ENCODE peak calls at places on chromosomes 1 and 21, in eight cellular contexts. D is cardiac muscle cell; X is CD8-positive, alpha-beta memory T cell; W is GM23338; O is foreskin keratinocyte; J is endodermal cell; R is colonic mucosa; F is IMR-90. T is an unnamed sample.

GRCh38 chr1:1304331-1305299 is 3.1 kb downstream of the ACAP3 start:
- DNase-seq in D (peak; percentile 66), X (no peak), W (peak; percentile 65), O (peak; percentile 75), J (peak; percentile 91), R (peak; percentile 85), F (peak; percentile 84), T (no peak)

GRCh38 chr1:108643492-108644333 is 17.2 kb downstream of the HENMT1 start:
- DNase-seq in D (peak; percentile 70), X (peak; percentile 21), W (peak; percentile 80), O (no peak), J (peak; percentile 54), R (peak; percentile 65), F (peak; percentile 78), T (peak; percentile 66)

GRCh38 chr1:59055908-59056719 is 240.8 kb upstream of the FGGY start:
- DNase-seq in D (no peak), X (no peak), W (no peak), O (no peak), J (no peak), R (no peak), F (no peak), T (no peak)

GRCh38 chr1:53482441-53483153 is 23.4 kb downstream of the DMRTB1 start:
- DNase-seq in D (no peak), X (no peak), W (no peak), O (peak; percentile 13), J (peak; percentile 38), R (no peak), F (no peak), T (no peak)

GRCh38 chr1:8438449-8438848 is 120.5 kb downstream of the SLC45A1 start:
- DNase-seq in D (no peak), X (no peak), W (no peak), O (no peak), J (no peak), R (no peak), F (no peak), T (no peak)

GRCh38 chr21:32559004-32559610 is 26.2 kb downstream of the TCP10L start:
- DNase-seq in D (no peak), X (no peak), W (no peak), O (no peak), J (peak; percentile 24), R (no peak), F (no peak), T (no peak)

GRCh38 chr1:5286244-5286643 is 631.8 kb downstream of the AJAP1 start:
- DNase-seq in D (no peak), X (peak; percentile 14), W (peak; percentile 1), O (no peak), J (peak; percentile 62), R (no peak), F (no peak), T (peak; percentile 46)

GRCh38 chr1:53585116-53585515 is 125.9 kb downstream of the DMRTB1 start:
- DNase-seq in D (no peak), X (peak; percentile 56), W (no peak), O (no peak), J (no peak), R (no peak), F (peak; percentile 83), T (peak; percentile 24)

GRCh38 chr1:116345011-116345410 is 28.0 kb upstream of the ATP1A1 start:
- DNase-seq in D (no peak), X (no peak), W (no peak), O (no peak), J (no peak), R (no peak), F (no peak), T (no peak)

GRCh38 chr1:238710697-238711096 is 675.7 kb upstream of the CHRM3 start:
- DNase-seq in D (no peak), X (no peak), W (peak; percentile 61), O (no peak), J (peak; percentile 51), R (no peak), F (peak; percentile 8), T (no peak)

GRCh38 chr1:1371354-1371740 is 3.7 kb downstream of the AURKAIP1 start:
- DNase-seq in D (no peak), X (peak; percentile 68), W (no peak), O (no peak), J (no peak), R (no peak), F (no peak), T (peak; percentile 62)

GRCh38 chr1:150619576-150620509 is 9.6 kb downstream of the ENSA start:
- DNase-seq in D (no peak), X (no peak), W (no peak), O (peak; percentile 54), J (no peak), R (no peak), F (peak; percentile 80), T (peak; percentile 41)

GRCh38 chr1:55053265-55053954 is 14.1 kb downstream of the PCSK9 start:
- DNase-seq in D (no peak), X (no peak), W (no peak), O (no peak), J (no peak), R (no peak), F (no peak), T (no peak)
- H3K27ac ChIP-seq in D (no peak overlapping the region), X (no peak overlapping the region), W (peak overlapping the region; percentile 39), O (no peak overlapping the region), J (no peak overlapping the region), R (no peak overlapping the region), F (no peak overlapping the region), T (no peak overlapping the region)

GRCh38 chr1:32626176-32626575 is 24.2 kb downstream of the ZBTB8OS start:
- DNase-seq in D (no peak), X (no peak), W (no peak), O (no peak), J (no peak), R (no peak), F (peak; percentile 7), T (no peak)
- H3K27ac ChIP-seq in D (no peak overlapping the region), X (no peak overlapping the region), W (no peak overlapping the region), O (no peak overlapping the region), J (no peak overlapping the region), R (no peak overlapping the region), F (no peak overlapping the region), T (no peak overlapping the region)

GRCh38 chr1:26832249-26832960 is 5.9 kb downstream of the ZDHHC18 start:
- DNase-seq in D (no peak), X (no peak), W (no peak), O (no peak), J (no peak), R (no peak), F (no peak), T (no peak)
- H3K27ac ChIP-seq in D (no peak overlapping the region), X (peak overlapping the region; percentile 85), W (no peak overlapping the region), O (no peak overlapping the region), J (no peak overlapping the region), R (no peak overlapping the region), F (no peak overlapping the region), T (peak overlapping the region; percentile 99)

GRCh38 chr1:200668514-200669313 is 993 bp downstream of the DDX59 start:
- DNase-seq in D (no peak), X (no peak), W (no peak), O (no peak), J (no peak), R (no peak), F (no peak), T (peak; percentile 11)

GRCh38 chr1:200670215-200671118 is 760 bp upstream of the DDX59 start:
- DNase-seq in D (peak; percentile 52), X (no peak), W (peak; percentile 49), O (no peak), J (no peak), R (peak; percentile 61), F (peak; percentile 65), T (no peak)

GRCh38 chr1:200673952-200674823 is 4.5 kb upstream of the DDX59 start:
- DNase-seq in D (no peak), X (no peak), W (no peak), O (peak; percentile 99), J (no peak), R (no peak), F (peak; percentile 75), T (no peak)

GRCh38 chr1:200669314-200670214 is at the start of gene DDX59:
- DNase-seq in D (peak; percentile 96), X (peak; percentile 85), W (peak; percentile 98), O (peak; percentile 97), J (peak; percentile 99), R (peak; percentile 95), F (peak; percentile 96), T (peak; percentile 87)

GRCh38 chr1:200671235-200671786 is 1.6 kb upstream of the DDX59 start:
- DNase-seq in D (no peak), X (no peak), W (no peak), O (no peak), J (no peak), R (no peak), F (no peak), T (no peak)
- H3K27ac ChIP-seq in D (no peak overlapping the region), X (peak overlapping the region; percentile 93), W (no peak overlapping the region), O (peak overlapping the region; percentile 79), J (no peak overlapping the region), R (peak overlapping the region; percentile 100), F (no peak overlapping the region), T (peak overlapping the region; percentile 33)

DNA sequence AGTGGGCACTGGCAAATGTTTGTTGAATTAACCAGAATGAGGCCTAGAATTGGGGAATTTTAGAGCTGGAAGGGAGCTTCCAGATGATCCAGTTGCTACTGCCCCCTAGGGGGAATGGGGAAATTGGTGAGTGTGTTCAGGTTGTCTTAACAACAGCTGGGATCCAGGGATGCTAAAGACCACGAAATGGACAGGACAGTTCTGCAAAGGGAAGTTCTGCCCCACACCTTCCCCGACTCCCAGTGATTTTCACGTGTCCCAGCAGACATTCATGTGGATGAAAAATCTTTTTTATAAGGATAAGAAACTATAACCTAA is 33.9 kb downstream of the TRIM62 start:
- DNase-seq in D (no peak), X (no peak), W (peak; percentile 79), O (no peak), J (peak; percentile 78), R (no peak), F (peak; percentile 59), T (no peak)
- H3K27ac ChIP-seq in D (no peak overlapping the region), X (no peak overlapping the region), W (no peak overlapping the region), O (no peak overlapping the region), J (no peak overlapping the region), R (no peak overlapping the region), F (no peak overlapping the region), T (no peak overlapping the region)

GRCh38 chr1:181159451-181160151 is 71.1 kb downstream of the IER5 start:
- DNase-seq in D (no peak), X (peak; percentile 20), W (no peak), O (peak; percentile 95), J (no peak), R (peak; percentile 82), F (peak; percentile 55), T (peak; percentile 79)
- H3K27ac ChIP-seq in D (no peak overlapping the region), X (no peak overlapping the region), W (no peak overlapping the region), O (peak overlapping the region; percentile 78), J (no peak overlapping the region), R (no peak overlapping the region), F (no peak overlapping the region), T (peak overlapping the region; percentile 44)